ENCODE peak calls at places on chromosome 22, in nine cellular contexts. One of them, this sample, is unnamed.
A peak's percentile ranks its signal among the peaks of the same experiment; 100 is the strongest.

GRCh38 chr22:41178425-41178975 is 26.6 kb upstream of the L3MBTL2 start:
- DNase-seq in psoas muscle: peak; percentile 52
- DNase-seq in naive thymus-derived CD4-positive, alpha-beta T cell: no peak
- DNase-seq in cardiac muscle cell: no peak
- DNase-seq in BJ: no peak
- DNase-seq in RWPE2: no peak
- DNase-seq in left ventricle myocardium inferior: peak; percentile 73
- DNase-seq in suprapubic skin: no peak
- DNase-seq in adipocyte: no peak
- DNase-seq in this sample: peak; percentile 35

GRCh38 chr22:20011123-20011992 is 5.3 kb downstream of the ARVCF start:
- DNase-seq in psoas muscle: no peak
- DNase-seq in naive thymus-derived CD4-positive, alpha-beta T cell: no peak
- DNase-seq in cardiac muscle cell: no peak
- DNase-seq in BJ: no peak
- DNase-seq in RWPE2: no peak
- DNase-seq in left ventricle myocardium inferior: no peak
- DNase-seq in suprapubic skin: no peak
- DNase-seq in adipocyte: no peak
- DNase-seq in this sample: no peak

GRCh38 chr22:49153921-49154320 is 673.8 kb downstream of the BRD1 start:
- DNase-seq in psoas muscle: no peak
- DNase-seq in naive thymus-derived CD4-positive, alpha-beta T cell: no peak
- DNase-seq in cardiac muscle cell: no peak
- DNase-seq in BJ: no peak
- DNase-seq in RWPE2: peak; percentile 24
- DNase-seq in left ventricle myocardium inferior: no peak
- DNase-seq in suprapubic skin: no peak
- DNase-seq in adipocyte: no peak
- DNase-seq in this sample: no peak

GRCh38 chr22:37234736-37235711 is 9.0 kb downstream of the RAC2 start:
- DNase-seq in psoas muscle: no peak
- DNase-seq in naive thymus-derived CD4-positive, alpha-beta T cell: no peak
- DNase-seq in cardiac muscle cell: no peak
- DNase-seq in BJ: no peak
- DNase-seq in RWPE2: peak; percentile 30
- DNase-seq in left ventricle myocardium inferior: no peak
- DNase-seq in suprapubic skin: no peak
- DNase-seq in adipocyte: no peak
- DNase-seq in this sample: peak; percentile 45

GRCh38 chr22:30557243-30557642 is 10.7 kb upstream of the SEC14L6 start:
- DNase-seq in psoas muscle: no peak
- DNase-seq in naive thymus-derived CD4-positive, alpha-beta T cell: no peak
- DNase-seq in cardiac muscle cell: no peak
- DNase-seq in BJ: no peak
- DNase-seq in RWPE2: no peak
- DNase-seq in left ventricle myocardium inferior: no peak
- DNase-seq in suprapubic skin: no peak
- DNase-seq in adipocyte: no peak
- DNase-seq in this sample: no peak

GRCh38 chr22:19853879-19854777 is 546 bp downstream of the GNB1L start:
- DNase-seq in psoas muscle: no peak
- DNase-seq in naive thymus-derived CD4-positive, alpha-beta T cell: no peak
- DNase-seq in cardiac muscle cell: no peak
- DNase-seq in BJ: no peak
- DNase-seq in RWPE2: no peak
- DNase-seq in left ventricle myocardium inferior: no peak
- DNase-seq in suprapubic skin: peak; percentile 72
- DNase-seq in adipocyte: no peak
- DNase-seq in this sample: peak; percentile 59

GRCh38 chr22:47189056-47189916 is 426.8 kb downstream of the TBC1D22A start:
- DNase-seq in psoas muscle: no peak
- DNase-seq in naive thymus-derived CD4-positive, alpha-beta T cell: no peak
- DNase-seq in cardiac muscle cell: no peak
- DNase-seq in BJ: no peak
- DNase-seq in RWPE2: no peak
- DNase-seq in left ventricle myocardium inferior: no peak
- DNase-seq in suprapubic skin: peak; percentile 55
- DNase-seq in adipocyte: no peak
- DNase-seq in this sample: no peak

GRCh38 chr22:41555325-41555724 is 5.5 kb upstream of the CSDC2 start:
- DNase-seq in psoas muscle: no peak
- DNase-seq in naive thymus-derived CD4-positive, alpha-beta T cell: no peak
- DNase-seq in cardiac muscle cell: peak; percentile 35
- DNase-seq in BJ: no peak
- DNase-seq in RWPE2: no peak
- DNase-seq in left ventricle myocardium inferior: no peak
- DNase-seq in suprapubic skin: no peak
- DNase-seq in adipocyte: no peak
- DNase-seq in this sample: no peak

DNA sequence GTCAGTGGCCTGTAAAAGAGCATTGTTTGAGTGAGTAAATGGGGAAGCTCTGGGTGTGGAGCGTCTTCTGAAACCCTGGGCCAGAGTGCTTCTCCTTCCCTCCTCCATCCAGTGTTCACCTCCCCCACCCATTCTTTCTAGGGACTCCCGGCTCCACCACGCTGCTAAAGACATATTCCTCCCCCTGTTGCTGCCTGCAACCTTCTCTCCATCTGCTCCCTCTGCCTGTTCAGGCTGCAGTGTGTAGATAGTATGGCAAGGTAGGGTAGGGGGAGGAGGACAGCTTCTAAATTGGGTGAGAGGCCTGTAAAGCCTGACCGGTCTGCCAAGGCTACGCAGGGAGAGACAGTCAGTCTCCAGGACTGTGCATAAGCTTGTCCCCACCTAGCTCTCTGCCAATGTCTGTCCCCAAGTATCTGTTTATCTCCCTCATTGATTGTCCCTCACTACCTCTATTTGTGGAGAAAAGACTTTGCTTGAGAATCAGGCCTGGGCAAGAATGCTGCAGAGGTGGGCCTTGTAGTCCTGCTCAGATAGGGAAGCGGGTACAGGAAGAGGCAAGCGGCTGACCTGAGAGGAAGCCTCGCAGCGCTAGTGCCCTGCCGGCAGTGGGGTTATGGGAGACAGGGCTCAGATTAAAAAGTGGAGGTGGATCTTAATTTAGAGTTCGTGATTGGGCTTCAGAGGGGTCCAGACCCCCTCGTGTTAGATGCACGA is 905 bp upstream of the SEZ6L start:
- DNase-seq in psoas muscle: no peak
- DNase-seq in naive thymus-derived CD4-positive, alpha-beta T cell: no peak
- DNase-seq in cardiac muscle cell: no peak
- DNase-seq in BJ: no peak
- DNase-seq in RWPE2: no peak
- DNase-seq in left ventricle myocardium inferior: no peak
- DNase-seq in suprapubic skin: no peak
- DNase-seq in adipocyte: no peak
- DNase-seq in this sample: no peak
- H3K4me3 ChIP-seq in psoas muscle: no peak overlapping the region
- H3K4me3 ChIP-seq in naive thymus-derived CD4-positive, alpha-beta T cell: no peak overlapping the region
- H3K4me3 ChIP-seq in cardiac muscle cell: no peak overlapping the region
- H3K4me3 ChIP-seq in BJ: no peak overlapping the region
- H3K4me3 ChIP-seq in RWPE2: no peak overlapping the region
- H3K4me3 ChIP-seq in left ventricle myocardium inferior: peak overlapping the region; percentile 65
- H3K4me3 ChIP-seq in suprapubic skin: no peak overlapping the region
- H3K4me3 ChIP-seq in adipocyte: no peak overlapping the region
- H3K4me3 ChIP-seq in this sample: no peak overlapping the region

GRCh38 chr22:18060646-18061620 is 16.9 kb upstream of the PEX26 start:
- DNase-seq in psoas muscle: no peak
- DNase-seq in naive thymus-derived CD4-positive, alpha-beta T cell: no peak
- DNase-seq in cardiac muscle cell: no peak
- DNase-seq in BJ: no peak
- DNase-seq in RWPE2: no peak
- DNase-seq in left ventricle myocardium inferior: no peak
- DNase-seq in suprapubic skin: no peak
- DNase-seq in adipocyte: peak; percentile 42
- DNase-seq in this sample: no peak
- H3K4me3 ChIP-seq in psoas muscle: no peak overlapping the region
- H3K4me3 ChIP-seq in naive thymus-derived CD4-positive, alpha-beta T cell: no peak overlapping the region
- H3K4me3 ChIP-seq in cardiac muscle cell: no peak overlapping the region
- H3K4me3 ChIP-seq in BJ: no peak overlapping the region
- H3K4me3 ChIP-seq in RWPE2: no peak overlapping the region
- H3K4me3 ChIP-seq in left ventricle myocardium inferior: no peak overlapping the region
- H3K4me3 ChIP-seq in suprapubic skin: no peak overlapping the region
- H3K4me3 ChIP-seq in adipocyte: no peak overlapping the region
- H3K4me3 ChIP-seq in this sample: no peak overlapping the region

GRCh38 chr22:39073941-39074340 is 3.1 kb upstream of the APOBEC3G start:
- DNase-seq in psoas muscle: no peak
- DNase-seq in naive thymus-derived CD4-positive, alpha-beta T cell: no peak
- DNase-seq in cardiac muscle cell: no peak
- DNase-seq in BJ: no peak
- DNase-seq in RWPE2: no peak
- DNase-seq in left ventricle myocardium inferior: no peak
- DNase-seq in suprapubic skin: no peak
- DNase-seq in adipocyte: no peak
- DNase-seq in this sample: no peak

GRCh38 chr22:39070186-39070585 is 6.9 kb upstream of the APOBEC3G start:
- DNase-seq in psoas muscle: no peak
- DNase-seq in naive thymus-derived CD4-positive, alpha-beta T cell: no peak
- DNase-seq in cardiac muscle cell: no peak
- DNase-seq in BJ: no peak
- DNase-seq in RWPE2: no peak
- DNase-seq in left ventricle myocardium inferior: no peak
- DNase-seq in suprapubic skin: no peak
- DNase-seq in adipocyte: no peak
- DNase-seq in this sample: no peak

DNA sequence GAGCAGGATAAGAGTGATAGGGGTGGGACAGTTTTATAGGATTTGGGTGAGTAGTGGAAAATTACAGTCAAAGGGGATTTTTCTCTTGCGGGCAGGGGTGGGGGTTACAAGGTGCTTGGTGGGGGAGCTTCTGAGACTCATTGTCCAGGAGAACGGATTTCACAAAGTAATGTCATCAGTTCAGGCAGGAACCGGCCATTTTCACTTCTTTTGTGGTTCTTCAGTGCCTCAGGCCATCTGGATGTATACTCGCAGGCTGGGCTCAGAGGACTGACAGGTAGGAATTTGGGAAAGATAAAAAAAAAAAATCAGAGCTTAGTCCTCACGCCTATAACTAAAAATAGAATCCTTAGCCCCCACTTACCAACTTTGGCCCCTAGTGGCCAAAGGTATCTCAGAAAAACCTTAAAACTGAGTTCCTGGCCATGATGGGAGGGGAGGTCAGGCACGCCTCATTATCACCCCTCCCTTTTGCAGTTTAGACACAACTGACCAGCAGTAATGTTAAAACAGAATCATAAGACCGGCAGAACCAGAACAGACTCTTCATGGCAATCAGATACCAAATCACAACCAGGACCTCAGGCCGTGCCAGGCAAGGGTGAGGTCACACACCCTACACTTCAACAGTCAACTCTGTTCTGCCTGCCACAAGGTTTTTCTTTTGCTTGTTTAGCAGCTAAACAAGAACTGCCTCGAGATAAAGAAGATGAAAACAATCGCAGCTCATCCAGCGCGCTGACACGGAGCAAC is 8.9 kb upstream of the APOBEC3G start:
- DNase-seq in psoas muscle: no peak
- DNase-seq in naive thymus-derived CD4-positive, alpha-beta T cell: no peak
- DNase-seq in cardiac muscle cell: peak; percentile 50
- DNase-seq in BJ: no peak
- DNase-seq in RWPE2: no peak
- DNase-seq in left ventricle myocardium inferior: no peak
- DNase-seq in suprapubic skin: no peak
- DNase-seq in adipocyte: no peak
- DNase-seq in this sample: no peak
- H3K4me3 ChIP-seq in psoas muscle: no peak overlapping the region
- H3K4me3 ChIP-seq in naive thymus-derived CD4-positive, alpha-beta T cell: no peak overlapping the region
- H3K4me3 ChIP-seq in cardiac muscle cell: no peak overlapping the region
- H3K4me3 ChIP-seq in BJ: no peak overlapping the region
- H3K4me3 ChIP-seq in RWPE2: no peak overlapping the region
- H3K4me3 ChIP-seq in left ventricle myocardium inferior: no peak overlapping the region
- H3K4me3 ChIP-seq in suprapubic skin: no peak overlapping the region
- H3K4me3 ChIP-seq in adipocyte: no peak overlapping the region
- H3K4me3 ChIP-seq in this sample: no peak overlapping the region

DNA sequence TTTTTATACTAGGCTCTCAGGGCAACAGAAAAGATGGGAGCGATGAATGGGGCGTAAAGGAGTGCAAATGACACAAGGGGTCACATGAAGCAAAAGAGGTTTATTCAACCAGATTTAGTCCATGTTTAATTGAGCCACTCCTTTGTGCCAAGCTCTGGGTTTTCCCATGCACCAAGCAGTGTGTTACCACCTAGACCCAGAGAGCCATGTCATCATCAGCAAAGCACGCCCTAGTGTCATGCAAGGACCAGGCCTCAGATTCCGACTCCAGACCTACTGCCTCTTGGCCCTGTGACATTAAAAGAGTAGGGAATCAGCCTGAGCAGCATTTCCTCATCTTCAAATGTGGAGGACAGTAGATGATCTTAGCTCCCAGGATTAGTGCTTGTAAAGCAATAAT is 1.1 kb upstream of the IGLL5 start:
- DNase-seq in psoas muscle: no peak
- DNase-seq in naive thymus-derived CD4-positive, alpha-beta T cell: no peak
- DNase-seq in cardiac muscle cell: no peak
- DNase-seq in BJ: no peak
- DNase-seq in RWPE2: no peak
- DNase-seq in left ventricle myocardium inferior: no peak
- DNase-seq in suprapubic skin: no peak
- DNase-seq in adipocyte: no peak
- DNase-seq in this sample: no peak
- H3K4me3 ChIP-seq in psoas muscle: no peak overlapping the region
- H3K4me3 ChIP-seq in naive thymus-derived CD4-positive, alpha-beta T cell: no peak overlapping the region
- H3K4me3 ChIP-seq in cardiac muscle cell: no peak overlapping the region
- H3K4me3 ChIP-seq in BJ: no peak overlapping the region
- H3K4me3 ChIP-seq in RWPE2: no peak overlapping the region
- H3K4me3 ChIP-seq in left ventricle myocardium inferior: no peak overlapping the region
- H3K4me3 ChIP-seq in suprapubic skin: no peak overlapping the region
- H3K4me3 ChIP-seq in adipocyte: no peak overlapping the region
- H3K4me3 ChIP-seq in this sample: no peak overlapping the region